ENCODE peak calls at places on chromosomes 5 and 9, in six cellular contexts. R is germinal center, O is GM04503, E is mammary epithelial cell, U is neural progenitor cell, X is iPS DF 19.7. B is an unnamed sample.

GRCh38 chr5:568809-569208 is 43.3 kb upstream of the CEP72 start:
- DNase-seq in E (no peak), U (no peak), O (no peak), X (no peak), R (no peak), B (no peak)

GRCh38 chr5:151005975-151006576 is 14.3 kb upstream of the GPX3 start:
- DNase-seq in U (no peak), X (no peak), O (peak), R (no peak), E (no peak), B (peak)

GRCh38 chr9:124803911-124804310 is 27.0 kb downstream of the OLFML2A start:
- DNase-seq in U (no peak), R (no peak), X (no peak), O (no peak), E (no peak), B (no peak)

GRCh38 chr5:172940242-172941066 is 18.8 kb upstream of the RPL26L1 start:
- DNase-seq in E (no peak), U (no peak), R (no peak), X (no peak), O (no peak), B (no peak)

GRCh38 chr9:14400658-14400995 is 86.7 kb upstream of the NFIB start:
- DNase-seq in X (peak), U (peak), O (no peak), E (peak), R (no peak), B (peak)

GRCh38 chr5:109688647-109688998 is 1.1 kb upstream of the MAN2A1 start:
- DNase-seq in E (no peak), U (peak), X (no peak), R (no peak), O (no peak), B (peak)

GRCh38 chr9:6153425-6153824 is 62.2 kb upstream of the IL33 start:
- DNase-seq in U (no peak), E (peak), O (no peak), X (no peak), R (no peak), B (no peak)

GRCh38 chr5:179268966-179269693 is 76.1 kb downstream of the ADAMTS2 start:
- DNase-seq in U (no peak), O (no peak), R (no peak), E (no peak), X (no peak), B (no peak)

GRCh38 chr5:61623401-61624069 is 291.5 kb downstream of the ZSWIM6 start:
- DNase-seq in U (peak), X (no peak), E (no peak), R (peak), O (no peak), B (no peak)

GRCh38 chr9:116643691-116644090 is 43.4 kb upstream of the TRIM32 start:
- DNase-seq in X (no peak), E (no peak), R (no peak), U (no peak), O (peak), B (no peak)

GRCh38 chr5:33205727-33206410 is 234.9 kb upstream of the TARS1 start:
- DNase-seq in U (no peak), R (no peak), E (no peak), X (no peak), O (no peak), B (peak)

GRCh38 chr5:122180863-122181519 is 51.6 kb downstream of the ZNF474 start:
- DNase-seq in E (peak), X (no peak), O (peak), R (no peak), U (no peak), B (peak)

GRCh38 chr9:101138516-101138915 is 110.0 kb downstream of the PLPPR1 start:
- DNase-seq in E (no peak), X (no peak), R (no peak), U (no peak), O (no peak), B (no peak)

GRCh38 chr5:41412496-41412895 is 97.9 kb downstream of the PLCXD3 start:
- DNase-seq in E (no peak), X (no peak), R (no peak), U (no peak), O (no peak), B (no peak)

GRCh38 chr9:132008184-132008781 is 71.4 kb downstream of the MED27 start:
- DNase-seq in U (no peak), R (no peak), O (no peak), X (no peak), E (peak), B (peak)

GRCh38 chr9:137912671-137913070 is 35.1 kb downstream of the CACNA1B start:
- DNase-seq in E (no peak), X (no peak), U (no peak), R (no peak), O (no peak), B (no peak)

GRCh38 chr5:1112596-1113331 is 901 bp upstream of the SLC12A7 start:
- DNase-seq in O (no peak), U (no peak), X (no peak), E (peak), R (no peak), B (peak)

GRCh38 chr5:111927191-111927590 is 170.2 kb upstream of the NREP start:
- DNase-seq in U (no peak), O (no peak), X (no peak), R (no peak), E (no peak), B (peak)

GRCh38 chr5:135944967-135945560 is 9.7 kb downstream of the LECT2 start:
- DNase-seq in R (peak), U (peak), O (peak), X (peak), E (peak), B (peak)

GRCh38 chr9:93894691-93895079 is 60.5 kb downstream of the BARX1 start:
- DNase-seq in U (no peak), R (no peak), X (no peak), E (no peak), O (no peak), B (no peak)

GRCh38 chr9:125460883-125461475 is 199.4 kb downstream of the GAPVD1 start:
- DNase-seq in X (no peak), E (no peak), R (no peak), O (peak), U (no peak), B (peak)

GRCh38 chr9:112689341-112689740 is 28.6 kb downstream of the INIP start:
- DNase-seq in R (no peak), O (no peak), U (no peak), X (no peak), E (no peak), B (no peak)

GRCh38 chr5:321233-321725 is at the start of gene AHRR:
- DNase-seq in U (peak), X (no peak), R (peak), E (peak), O (no peak), B (peak)

GRCh38 chr9:135015565-135015964 is 71.9 kb upstream of the OLFM1 start:
- DNase-seq in X (no peak), E (no peak), U (no peak), O (no peak), R (no peak), B (no peak)

GRCh38 chr9:18935521-18935920 is 97.5 kb downstream of the SAXO1 start:
- DNase-seq in X (no peak), O (no peak), R (no peak), U (peak), E (no peak), B (no peak)